ENCODE peak calls at places on chromosomes 5 and 9, in five cellular contexts. B, U, H, M and N are unnamed samples.

GRCh38 chr9:84839538-84839937 is 170.0 kb downstream of the NTRK2 start:
- DNase-seq in B (no peak), U (no peak), H (no peak), M (peak), N (no peak)

GRCh38 chr5:4374866-4375265 is 765.3 kb upstream of the ADAMTS16 start:
- DNase-seq in B (no peak), U (no peak), H (no peak), M (no peak), N (no peak)

GRCh38 chr9:96321515-96321914 is 19.5 kb upstream of the HSD17B3 start:
- DNase-seq in B (no peak), U (no peak), H (no peak), M (no peak), N (no peak)

GRCh38 chr5:111143910-111144309 is 51.8 kb downstream of the WDR36 start:
- DNase-seq in B (peak), U (peak), H (peak), M (no peak), N (no peak)

GRCh38 chr5:67813879-67814539 is 401.5 kb upstream of the PIK3R1 start:
- DNase-seq in B (no peak), U (no peak), H (no peak), M (no peak), N (no peak)

GRCh38 chr9:94156549-94157407 is 72.5 kb downstream of the PTPDC1 start:
- DNase-seq in B (peak), U (peak), H (peak), M (peak), N (peak)

GRCh38 chr5:129118405-129118804 is 23.9 kb downstream of the ISOC1 start:
- DNase-seq in B (no peak), U (no peak), H (no peak), M (no peak), N (no peak)

GRCh38 chr5:160133918-160134304 is 14.7 kb upstream of the PWWP2A start:
- DNase-seq in B (no peak), U (no peak), H (no peak), M (no peak), N (no peak)

GRCh38 chr5:112630246-112631009 is 107.3 kb upstream of the APC start:
- DNase-seq in B (peak), U (no peak), H (no peak), M (peak), N (no peak)

GRCh38 chr5:163478126-163478981 is 17.9 kb downstream of the HMMR start:
- DNase-seq in B (peak), U (no peak), H (no peak), M (no peak), N (no peak)

GRCh38 chr5:126139086-126139485 is 284.1 kb upstream of the GRAMD2B start:
- DNase-seq in B (no peak), U (no peak), H (no peak), M (no peak), N (no peak)

GRCh38 chr5:90909091-90909503 is 350.5 kb downstream of the ADGRV1 start:
- DNase-seq in B (no peak), U (peak), H (peak), M (no peak), N (no peak)

GRCh38 chr5:172173771-172174170 is 14.3 kb downstream of the STK10 start:
- DNase-seq in B (peak), U (no peak), H (no peak), M (no peak), N (no peak)

GRCh38 chr5:105868038-105868775 is 1802.5 kb downstream of the EFNA5 start:
- DNase-seq in B (peak), U (no peak), H (no peak), M (no peak), N (no peak)

GRCh38 chr9:5622019-5622418 is 6.9 kb upstream of the RIC1 start:
- DNase-seq in B (peak), U (no peak), H (no peak), M (peak), N (no peak)

GRCh38 chr9:97934321-97935115 is 3.5 kb downstream of the HEMGN start:
- DNase-seq in B (no peak), U (no peak), H (no peak), M (no peak), N (no peak)

GRCh38 chr5:50962934-50963646 is 296.7 kb downstream of the PARP8 start:
- DNase-seq in B (peak), U (peak), H (peak), M (peak), N (peak)

GRCh38 chr9:105702207-105702606 is 7.9 kb downstream of the TMEM38B start:
- DNase-seq in B (no peak), U (no peak), H (no peak), M (no peak), N (no peak)

GRCh38 chr9:116756995-116757394 is 69.9 kb downstream of the TRIM32 start:
- DNase-seq in B (no peak), U (no peak), H (no peak), M (no peak), N (no peak)

GRCh38 chr5:97488126-97488668 is 305.1 kb upstream of the RIOK2 start:
- DNase-seq in B (no peak), U (no peak), H (no peak), M (no peak), N (no peak)

GRCh38 chr9:4508246-4508906 is 18.1 kb downstream of the SLC1A1 start:
- DNase-seq in B (peak), U (no peak), H (no peak), M (peak), N (no peak)

GRCh38 chr5:93611900-93612898 is 29.2 kb downstream of the NR2F1 start:
- DNase-seq in B (no peak), U (no peak), H (no peak), M (no peak), N (peak)

GRCh38 chr9:69622664-69623063 is 49.5 kb downstream of the APBA1 start:
- DNase-seq in B (peak), U (no peak), H (no peak), M (no peak), N (no peak)

GRCh38 chr9:7234144-7234543 is 476.4 kb downstream of the KDM4C start:
- DNase-seq in B (peak), U (no peak), H (no peak), M (peak), N (no peak)

GRCh38 chr5:54792611-54793404 is 192.6 kb downstream of the ESM1 start:
- DNase-seq in B (peak), U (no peak), H (no peak), M (no peak), N (no peak)

GRCh38 chr9:5441043-5441442 is 3.3 kb upstream of the PLGRKT start:
- DNase-seq in B (peak), U (no peak), H (no peak), M (no peak), N (no peak)

GRCh38 chr9:35195683-35196082 is 33.9 kb downstream of the UNC13B start:
- DNase-seq in B (no peak), U (no peak), H (no peak), M (no peak), N (no peak)

GRCh38 chr5:177545487-177546261 is 8.7 kb downstream of the FAM193B start:
- DNase-seq in B (peak), U (peak), H (peak), M (peak), N (no peak)

GRCh38 chr9:132602207-132602606 is 19.8 kb downstream of the BARHL1 start:
- DNase-seq in B (no peak), U (no peak), H (no peak), M (no peak), N (no peak)

GRCh38 chr9:104988539-104988938 is 60.6 kb upstream of the ABCA1 start:
- DNase-seq in B (no peak), U (no peak), H (no peak), M (no peak), N (no peak)

GRCh38 chr9:38132956-38133355 is 63.9 kb upstream of the SHB start:
- DNase-seq in B (no peak), U (no peak), H (no peak), M (no peak), N (no peak)

GRCh38 chr5:142716963-142717362 is 31.1 kb upstream of the FGF1 start:
- DNase-seq in B (peak), U (peak), H (peak), M (peak), N (no peak)

GRCh38 chr9:27542519-27542918 is 12.9 kb upstream of the MOB3B start:
- DNase-seq in B (no peak), U (no peak), H (no peak), M (no peak), N (no peak)

GRCh38 chr9:71918419-71918818 is 7.0 kb downstream of the C9orf85 start:
- DNase-seq in B (no peak), U (no peak), H (no peak), M (no peak), N (no peak)

GRCh38 chr5:42894057-42894456 is 82.4 kb upstream of the SELENOP start:
- DNase-seq in B (no peak), U (no peak), H (no peak), M (no peak), N (no peak)

DNA sequence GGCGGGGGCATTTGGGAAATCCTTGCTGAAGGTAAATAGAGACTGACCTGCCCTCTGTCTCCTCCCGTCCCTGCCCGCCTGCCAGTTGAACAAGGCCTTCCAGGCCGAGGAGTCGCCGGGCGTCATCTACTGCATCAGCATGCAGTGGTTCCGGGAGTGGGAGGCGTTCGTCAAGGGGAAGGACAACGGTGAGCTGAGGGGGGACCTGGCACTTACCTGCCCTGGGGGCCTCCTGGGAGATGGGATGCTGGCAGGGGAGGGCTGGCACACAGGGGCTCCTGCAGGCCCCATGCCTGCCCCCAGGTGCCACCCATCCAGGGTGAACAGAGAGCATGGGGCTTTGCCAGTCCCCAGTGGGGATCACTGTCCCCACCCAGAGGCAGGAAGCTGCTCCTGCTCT is 43.0 kb downstream of the USP20 start:
- DNase-seq in B (no peak), U (no peak), H (no peak), M (peak), N (no peak)
- H3K4me3 ChIP-seq in B (no peak), U (no peak), H (no peak), M (no peak), N (no peak)

GRCh38 chr5:65766159-65766558 is 44.2 kb downstream of the NLN start:
- DNase-seq in B (no peak), U (no peak), H (no peak), M (no peak), N (no peak)

GRCh38 chr5:65758546-65759144 is 36.6 kb downstream of the NLN start:
- DNase-seq in B (no peak), U (no peak), H (no peak), M (no peak), N (no peak)

GRCh38 chr5:65765582-65765981 is 43.6 kb downstream of the NLN start:
- DNase-seq in B (no peak), U (no peak), H (no peak), M (no peak), N (no peak)

GRCh38 chr5:65762234-65762633 is 40.2 kb downstream of the NLN start:
- DNase-seq in B (peak), U (no peak), H (no peak), M (no peak), N (no peak)

GRCh38 chr5:65760504-65761275 is 38.7 kb downstream of the NLN start:
- DNase-seq in B (peak), U (peak), H (peak), M (peak), N (no peak)
- TF ChIP-seq CTCF in B (peak), U (peak), H (peak), M (peak), N (no peak)

GRCh38 chr9:126523621-126524111 is 90.1 kb upstream of the LMX1B start:
- DNase-seq in B (no peak), U (no peak), H (no peak), M (no peak), N (peak)
- H3K4me3 ChIP-seq in B (no peak), U (no peak), H (no peak), M (no peak), N (no peak)

GRCh38 chr5:161751265-161751664 is 65.7 kb downstream of the GABRA6 start:
- DNase-seq in B (no peak), U (no peak), H (no peak), M (no peak), N (no peak)
- TF ChIP-seq CTCF in B (no peak), U (no peak), H (no peak), M (no peak), N (no peak)

DNA sequence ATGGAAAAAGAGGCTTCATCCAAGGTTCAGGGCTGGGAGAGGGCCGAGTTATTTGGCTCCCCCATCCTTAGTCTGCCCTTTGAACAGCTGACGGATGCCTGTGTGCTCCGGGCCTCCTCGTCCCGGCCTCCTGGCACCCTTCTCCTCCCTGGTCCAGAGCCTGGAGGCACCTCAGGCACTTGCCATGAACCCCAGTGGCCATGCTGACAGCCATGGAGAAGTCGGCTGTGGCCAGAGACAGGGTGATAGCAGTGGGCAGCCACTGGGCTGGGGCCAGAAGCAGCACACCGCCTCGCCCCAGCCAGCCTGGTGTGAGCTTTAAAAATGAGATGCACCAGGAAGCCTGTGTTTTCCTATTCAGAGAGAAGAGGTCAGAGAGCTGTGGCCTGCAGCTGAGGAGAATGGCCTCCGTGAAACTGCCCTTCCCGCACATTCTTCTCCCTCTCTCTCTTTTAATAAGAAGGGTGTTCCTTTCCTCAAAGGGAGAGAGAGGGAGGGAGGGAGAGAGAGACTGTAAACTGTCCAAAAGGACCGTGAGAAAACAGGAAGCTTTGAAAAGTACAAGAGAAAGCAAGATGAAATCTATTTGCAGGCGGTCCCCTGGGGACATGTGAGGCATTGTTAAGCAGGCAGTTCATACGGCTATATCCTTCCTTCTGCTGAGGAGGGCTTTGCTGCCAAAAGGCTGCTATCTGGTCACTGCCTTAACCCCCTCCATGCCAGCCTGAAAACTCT is 55.3 kb downstream of the ZNF366 start:
- DNase-seq in B (no peak), U (peak), H (peak), M (peak), N (no peak)
- H3K4me3 ChIP-seq in B (no peak), U (no peak), H (peak), M (no peak), N (no peak)

DNA sequence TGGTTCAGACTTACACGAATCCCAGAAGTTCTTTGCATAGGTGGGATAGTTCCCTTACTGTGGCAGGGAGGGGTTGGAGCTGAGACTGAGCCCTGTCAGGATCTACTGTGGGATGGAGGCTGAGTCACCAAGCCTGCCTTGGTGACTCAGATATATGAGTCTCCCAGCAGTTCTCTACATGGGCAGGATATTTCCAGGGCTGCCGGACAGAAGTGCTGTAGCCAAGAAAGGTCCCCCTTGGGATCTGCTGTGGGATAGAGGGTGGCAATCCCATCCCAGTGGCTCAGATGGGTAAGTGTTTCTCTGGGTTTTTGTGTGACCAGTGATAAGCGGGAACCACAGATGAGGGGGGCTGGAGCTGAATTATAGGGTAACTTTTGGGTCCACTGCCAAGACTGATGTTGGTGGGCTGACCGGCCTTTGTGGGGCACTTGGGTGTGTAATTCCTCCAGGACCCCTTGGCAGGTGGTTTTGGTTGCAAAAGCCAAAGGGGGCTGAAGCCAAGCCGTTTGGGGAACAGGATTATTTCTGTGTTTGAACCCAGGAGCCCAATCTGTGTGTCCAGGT is 18.7 kb downstream of the XRCC4 start:
- DNase-seq in B (peak), U (no peak), H (no peak), M (peak), N (no peak)
- TF ChIP-seq CTCF in B (no peak), U (no peak), H (no peak), M (no peak), N (no peak)